ENCODE peak calls at places on chromosome 12, in four cellular contexts. B is suprapubic skin, D is dorsolateral prefrontal cortex, I is HepG2. S is an unnamed sample.

GRCh38 chr12:105882404-105882803 is 256.4 kb downstream of the NUAK1 start:
- DNase-seq in B (no peak), D (no peak), I (no peak), S (no peak)

GRCh38 chr12:101501410-101502045 is 26.4 kb downstream of the SPIC start:
- DNase-seq in B (no peak), D (no peak), I (no peak), S (no peak)

GRCh38 chr12:57149309-57149900 is 2.0 kb upstream of the LRP1-AS start:
- DNase-seq in B (peak; percentile 89), D (peak; percentile 63), I (peak; percentile 27), S (no peak)

GRCh38 chr12:80472912-80473500 is 29.0 kb downstream of the PTPRQ start:
- DNase-seq in B (no peak), D (no peak), I (peak; percentile 35), S (peak; percentile 26)

GRCh38 chr12:87816186-87816585 is 213.0 kb downstream of the C12orf50 start:
- DNase-seq in B (no peak), D (no peak), I (no peak), S (no peak)

GRCh38 chr12:92619730-92620684 is 82.8 kb upstream of the PLEKHG7 start:
- DNase-seq in B (no peak), D (no peak), I (no peak), S (no peak)

GRCh38 chr12:56385873-56386272 is 23.2 kb upstream of the APOF start:
- DNase-seq in B (no peak), D (no peak), I (no peak), S (no peak)

GRCh38 chr12:94616217-94616729 is 34.1 kb downstream of the TMCC3 start:
- DNase-seq in B (no peak), D (peak; percentile 6), I (no peak), S (no peak)

GRCh38 chr12:120972870-120973543 is 5.3 kb upstream of the HNF1A start:
- DNase-seq in B (no peak), D (no peak), I (peak; percentile 90), S (no peak)

GRCh38 chr12:114995891-114996290 is 311.9 kb upstream of the TBX3 start:
- DNase-seq in B (no peak), D (no peak), I (no peak), S (no peak)

GRCh38 chr12:116561181-116561821 is 2.1 kb downstream of the MAP1LC3B2 start:
- DNase-seq in B (peak; percentile 47), D (no peak), I (no peak), S (no peak)

GRCh38 chr12:91574391-91574790 is 391.8 kb upstream of the DCN start:
- DNase-seq in B (no peak), D (no peak), I (no peak), S (no peak)

GRCh38 chr12:32895688-32896437 is 714 bp downstream of the PKP2 start:
- DNase-seq in B (no peak), D (no peak), I (peak; percentile 25), S (no peak)

GRCh38 chr12:46524778-46525177 is 152.2 kb upstream of the SLC38A2 start:
- DNase-seq in B (peak; percentile 88), D (no peak), I (no peak), S (no peak)

GRCh38 chr12:92123780-92124707 is 21.6 kb downstream of the BTG1 start:
- DNase-seq in B (no peak), D (no peak), I (no peak), S (no peak)

GRCh38 chr12:38880288-38880687 is 25.1 kb downstream of the CPNE8 start:
- DNase-seq in B (no peak), D (no peak), I (no peak), S (no peak)

GRCh38 chr12:133010657-133011297 is 24.6 kb downstream of the ZNF26 start:
- DNase-seq in B (no peak), D (no peak), I (no peak), S (no peak)

GRCh38 chr12:130849561-130850417 is 10.7 kb upstream of the STX2 start:
- DNase-seq in B (no peak), D (no peak), I (peak; percentile 89), S (no peak)

GRCh38 chr12:58356794-58357193 is 415.4 kb downstream of the ATP23 start:
- DNase-seq in B (no peak), D (no peak), I (no peak), S (no peak)

GRCh38 chr12:112844814-112845565 is 53.4 kb downstream of the RPH3A start:
- DNase-seq in B (peak; percentile 8), D (no peak), I (no peak), S (no peak)

GRCh38 chr12:6430990-6431353 is 13.8 kb upstream of the CD27 start:
- DNase-seq in B (no peak), D (no peak), I (no peak), S (no peak)

GRCh38 chr12:56998981-56999380 is 7.4 kb downstream of the ZBTB39 start:
- DNase-seq in B (no peak), D (no peak), I (no peak), S (peak; percentile 85)

GRCh38 chr12:69415471-69416275 is 54.5 kb upstream of the FRS2 start:
- DNase-seq in B (no peak), D (peak; percentile 27), I (peak; percentile 68), S (peak; percentile 24)

GRCh38 chr12:50302686-50303085 is 19.4 kb upstream of the LIMA1 start:
- DNase-seq in B (no peak), D (no peak), I (no peak), S (no peak)

GRCh38 chr12:8065991-8066594 is at the start of gene C3AR1:
- DNase-seq in B (no peak), D (no peak), I (no peak), S (peak; percentile 52)

GRCh38 chr12:11658796-11659195 is 9.3 kb downstream of the ETV6 start:
- DNase-seq in B (no peak), D (no peak), I (no peak), S (no peak)

GRCh38 chr12:24630446-24630845 is 318.5 kb downstream of the BCAT1 start:
- DNase-seq in B (no peak), D (no peak), I (no peak), S (no peak)

GRCh38 chr12:71594214-71594948 is 69.3 kb downstream of the ZFC3H1 start:
- DNase-seq in B (no peak), D (no peak), I (peak; percentile 16), S (no peak)
- TF ChIP-seq CTCF in B (no peak), D (no peak), I (no peak), S (no peak)

GRCh38 chr12:124725099-124725498 is 138.6 kb downstream of the SCARB1 start:
- DNase-seq in B (no peak), D (no peak), I (no peak), S (no peak)

GRCh38 chr12:124725612-124726237 is 137.9 kb downstream of the SCARB1 start:
- DNase-seq in B (no peak), D (no peak), I (no peak), S (no peak)

GRCh38 chr12:124727244-124727673 is 136.4 kb downstream of the SCARB1 start:
- DNase-seq in B (peak; percentile 92), D (no peak), I (peak; percentile 67), S (no peak)

GRCh38 chr12:124730455-124730932 is 133.2 kb downstream of the SCARB1 start:
- DNase-seq in B (no peak), D (no peak), I (peak; percentile 91), S (no peak)

DNA sequence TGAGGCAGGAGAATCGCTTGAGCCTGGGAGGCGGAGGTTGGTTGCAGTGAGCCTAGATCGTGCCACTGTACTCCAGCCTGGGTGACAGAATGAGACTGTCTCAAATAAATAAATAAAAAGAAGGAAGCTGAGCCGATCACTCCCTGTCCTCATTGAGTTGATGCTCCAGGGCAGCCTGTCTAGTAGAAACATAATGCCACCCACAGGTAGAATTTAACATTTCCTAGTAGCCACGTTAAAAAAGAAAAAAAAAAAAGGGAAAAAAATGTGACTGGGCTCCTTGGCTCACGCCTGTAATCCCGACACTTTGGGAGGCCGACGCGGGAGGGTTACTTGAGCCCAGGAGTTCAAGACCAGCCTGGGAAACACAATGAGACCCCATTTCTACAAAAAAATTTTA is 135.7 kb downstream of the SCARB1 start:
- DNase-seq in B (no peak), D (no peak), I (no peak), S (no peak)
- TF ChIP-seq CTCF in B (no peak), D (no peak), I (peak; percentile 28), S (no peak)

GRCh38 chr12:402127-402456 is 648 bp downstream of the CCDC77 start:
- DNase-seq in B (no peak), D (no peak), I (peak; percentile 42), S (no peak)

GRCh38 chr12:400828-401227 is 616 bp upstream of the CCDC77 start:
- DNase-seq in B (no peak), D (no peak), I (no peak), S (no peak)

DNA sequence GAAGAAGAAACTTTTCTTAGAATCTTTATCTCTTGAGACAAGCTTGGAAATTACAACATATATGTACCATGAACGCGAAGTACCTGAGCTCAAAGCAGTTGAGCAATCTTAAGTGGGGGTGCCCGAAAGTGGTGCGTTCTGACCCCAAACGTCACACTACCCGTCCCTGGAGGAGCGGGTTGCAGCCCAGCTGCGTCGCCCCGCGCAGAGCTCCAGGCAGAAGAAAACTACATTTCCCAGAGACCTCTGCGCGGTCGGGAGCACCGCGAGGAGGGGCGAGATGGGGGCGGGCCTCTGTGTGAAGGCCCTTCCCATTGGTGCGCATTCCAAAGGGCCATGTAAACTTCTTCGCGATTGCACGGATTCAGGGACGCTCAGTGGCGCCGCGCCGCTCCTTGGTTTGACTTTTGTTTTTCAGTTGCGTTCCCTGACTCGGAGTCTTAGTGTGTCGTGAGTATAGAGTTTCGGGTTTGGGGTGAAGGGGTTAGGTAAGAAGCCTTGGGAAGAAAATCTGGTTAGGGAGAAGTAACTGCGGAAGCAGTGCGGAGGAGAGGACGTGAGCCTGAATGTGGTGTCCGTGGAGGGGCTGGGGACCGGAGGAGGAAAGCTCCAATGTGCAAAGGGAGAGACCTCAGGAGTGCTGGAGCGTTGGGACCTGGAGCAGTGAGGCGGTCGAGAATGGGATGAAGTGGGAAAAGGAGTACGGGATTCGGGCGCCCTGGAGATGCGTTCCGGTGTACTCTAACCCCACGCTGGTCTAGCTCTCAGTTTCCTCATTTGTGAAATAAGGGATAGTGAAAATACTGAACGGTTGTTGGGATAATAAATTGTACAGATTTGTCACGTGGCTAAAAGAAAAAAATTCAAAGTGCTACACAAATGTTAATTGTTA is at the start of gene CCDC77:
- DNase-seq in B (peak; percentile 96), D (peak; percentile 94), I (peak; percentile 89), S (peak; percentile 90)
- TF ChIP-seq CTCF in B (no peak), D (peak; percentile 68), I (peak; percentile 59), S (no peak)

DNA sequence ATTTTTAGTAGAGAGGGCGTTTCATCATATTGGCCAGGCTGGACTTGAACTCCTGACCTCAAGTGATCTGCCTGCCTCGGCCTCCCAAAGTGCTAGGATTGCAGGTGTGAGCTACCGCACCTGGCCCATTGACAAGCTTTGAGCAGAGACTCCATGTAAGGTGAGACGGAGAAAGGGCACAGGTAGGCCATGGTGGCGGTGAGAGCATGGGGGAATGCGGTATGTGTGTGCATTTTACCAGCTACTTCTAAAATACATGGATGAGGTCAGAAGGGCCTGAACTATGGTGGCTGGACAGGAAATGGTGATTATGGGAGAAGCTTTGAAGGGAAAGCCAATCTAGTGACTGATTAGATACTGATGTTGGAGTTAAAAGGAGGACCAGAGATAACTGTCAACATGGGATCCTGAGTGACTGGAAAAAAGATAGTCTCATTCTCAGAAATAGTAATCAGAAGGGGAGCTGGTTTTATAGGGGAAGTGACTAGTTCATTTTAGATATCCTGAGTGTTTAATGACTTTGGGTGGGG is 21.9 kb upstream of the PTPRB start:
- DNase-seq in B (no peak), D (no peak), I (no peak), S (no peak)
- TF ChIP-seq CTCF in B (no peak), D (no peak), I (no peak), S (no peak)